ENCODE peak calls at places on chromosomes 11 and 22, in nine cellular contexts. Z is stimulated activated CD4-positive, alpha-beta T cell treated with anti-CD3 and anti-CD28 coated beads, Interleukin-15, amount 100 ng/mL, for 24 hours; C is T-helper 1 cell; V is activated CD8-positive, alpha-beta memory T cell treated with anti-CD3 and anti-CD28 coated beads, Interleukin-2, amount 50 U/mL, for 48 hours; R is aorta; Y is NCI-H1417 treated with DMSO at 0.1 percent for 48 hours; O is stimulated activated CD8-positive, alpha-beta memory T cell treated with anti-CD3 and anti-CD28 coated beads, Interleukin-15, amount 100 ng/mL, for 1 hour; I is brain microvascular endothelial cell; U is substantia nigra. Q is an unnamed sample.
A peak's percentile ranks its signal among the peaks of the same experiment; 100 is the strongest.

GRCh38 chr11:18617688-18618340 is 16.3 kb downstream of the SPTY2D1 start:
- DNase-seq in Y (no peak), Z (peak; percentile 28), O (peak; percentile 10), I (peak; percentile 45), V (no peak), U (no peak), R (no peak), C (peak; percentile 37), Q (no peak)

GRCh38 chr22:20749453-20749852 is 24.5 kb upstream of the SERPIND1 start:
- DNase-seq in C (no peak), O (no peak), U (no peak), V (no peak), I (no peak), Y (no peak), R (no peak), Z (no peak), Q (no peak)

GRCh38 chr11:692824-693414 is 2.1 kb downstream of the DEAF1 start:
- DNase-seq in U (no peak), V (peak; percentile 60), Z (no peak), R (no peak), I (no peak), O (no peak), Y (no peak), C (no peak), Q (no peak)

GRCh38 chr22:27719535-27720227 is 81.9 kb downstream of the MN1 start:
- DNase-seq in I (peak; percentile 11), O (no peak), C (no peak), V (no peak), R (peak; percentile 66), Z (no peak), Y (no peak), U (peak; percentile 46), Q (peak; percentile 81)

GRCh38 chr11:57482782-57483569 is 22.6 kb downstream of the RTN4RL2 start:
- DNase-seq in U (no peak), C (peak; percentile 36), Z (peak; percentile 82), V (peak; percentile 88), I (peak; percentile 5), R (peak; percentile 85), Y (no peak), O (peak; percentile 34), Q (no peak)

GRCh38 chr22:27247691-27248434 is 553.7 kb downstream of the MN1 start:
- DNase-seq in Y (no peak), O (no peak), R (no peak), V (no peak), U (no peak), Z (no peak), I (no peak), C (no peak), Q (no peak)

GRCh38 chr11:103338621-103339484 is 229.6 kb downstream of the DYNC2H1 start:
- DNase-seq in O (no peak), R (no peak), Z (no peak), I (peak; percentile 67), C (no peak), U (no peak), V (no peak), Y (no peak), Q (no peak)

GRCh38 chr11:69587454-69588081 is 53.4 kb upstream of the CCND1 start:
- DNase-seq in Z (no peak), R (no peak), C (no peak), O (no peak), V (no peak), I (peak; percentile 69), Y (no peak), U (no peak), Q (no peak)

GRCh38 chr11:82775736-82776346 is 42.2 kb upstream of the FAM181B start:
- DNase-seq in I (peak; percentile 67), O (no peak), V (no peak), Y (no peak), U (no peak), Z (peak; percentile 43), R (no peak), C (no peak), Q (peak; percentile 68)

GRCh38 chr11:103525069-103525468 is 415.8 kb downstream of the DYNC2H1 start:
- DNase-seq in C (no peak), I (peak; percentile 81), Z (no peak), Y (no peak), U (no peak), V (no peak), R (no peak), O (no peak), Q (no peak)

Q was measured in K562.